ENCODE peak calls at places on chromosomes 1 and 21, in nine cellular contexts. One of them, this sample, is unnamed.

GRCh38 chr1:61976566-61976965 is 218.1 kb upstream of the L1TD1 start:
- DNase-seq in tibial nerve: no peak
- DNase-seq in GM12864: no peak
- DNase-seq in IMR-90: no peak
- DNase-seq in fibroblast of lung: no peak
- DNase-seq in breast epithelium: no peak
- DNase-seq in NB4: no peak
- DNase-seq in BE2C: no peak
- DNase-seq in MM.1S: no peak
- DNase-seq in this sample: no peak

GRCh38 chr21:17921579-17922530 is 102.7 kb upstream of the C21orf91 start:
- DNase-seq in fibroblast of lung: peak
- DNase-seq in tibial nerve: peak
- DNase-seq in MM.1S: no peak
- DNase-seq in IMR-90: peak
- DNase-seq in GM12864: no peak
- DNase-seq in NB4: no peak
- DNase-seq in breast epithelium: no peak
- DNase-seq in BE2C: peak
- DNase-seq in this sample: peak

GRCh38 chr21:34822957-34823356 is 154.2 kb downstream of the CLIC6 start:
- DNase-seq in NB4: peak
- DNase-seq in GM12864: no peak
- DNase-seq in BE2C: no peak
- DNase-seq in fibroblast of lung: no peak
- DNase-seq in MM.1S: no peak
- DNase-seq in tibial nerve: no peak
- DNase-seq in breast epithelium: no peak
- DNase-seq in IMR-90: peak
- DNase-seq in this sample: peak

GRCh38 chr1:145871994-145872411 is 13.1 kb upstream of the PIAS3 start:
- DNase-seq in IMR-90: peak
- DNase-seq in GM12864: no peak
- DNase-seq in MM.1S: peak
- DNase-seq in breast epithelium: no peak
- DNase-seq in tibial nerve: peak
- DNase-seq in NB4: peak
- DNase-seq in fibroblast of lung: peak
- DNase-seq in BE2C: no peak
- DNase-seq in this sample: peak

GRCh38 chr1:177384461-177384860 is 213.7 kb downstream of the BRINP2 start:
- DNase-seq in IMR-90: peak
- DNase-seq in fibroblast of lung: peak
- DNase-seq in breast epithelium: no peak
- DNase-seq in NB4: no peak
- DNase-seq in tibial nerve: no peak
- DNase-seq in BE2C: no peak
- DNase-seq in GM12864: no peak
- DNase-seq in MM.1S: no peak
- DNase-seq in this sample: peak

GRCh38 chr1:201810466-201811216 is 18.3 kb upstream of the IPO9 start:
- DNase-seq in MM.1S: no peak
- DNase-seq in fibroblast of lung: no peak
- DNase-seq in breast epithelium: no peak
- DNase-seq in tibial nerve: no peak
- DNase-seq in BE2C: no peak
- DNase-seq in NB4: no peak
- DNase-seq in IMR-90: no peak
- DNase-seq in GM12864: no peak
- DNase-seq in this sample: no peak

GRCh38 chr1:16158993-16159831 is 3.3 kb upstream of the EPHA2 start:
- DNase-seq in tibial nerve: no peak
- DNase-seq in fibroblast of lung: no peak
- DNase-seq in MM.1S: no peak
- DNase-seq in BE2C: no peak
- DNase-seq in NB4: no peak
- DNase-seq in GM12864: no peak
- DNase-seq in IMR-90: no peak
- DNase-seq in breast epithelium: no peak
- DNase-seq in this sample: no peak

GRCh38 chr1:203711251-203712007 is 53.6 kb upstream of the LAX1 start:
- DNase-seq in NB4: no peak
- DNase-seq in fibroblast of lung: no peak
- DNase-seq in breast epithelium: no peak
- DNase-seq in IMR-90: no peak
- DNase-seq in MM.1S: no peak
- DNase-seq in GM12864: no peak
- DNase-seq in tibial nerve: no peak
- DNase-seq in BE2C: no peak
- DNase-seq in this sample: no peak

GRCh38 chr1:18201997-18202719 is 94.6 kb downstream of the IGSF21 start:
- DNase-seq in breast epithelium: no peak
- DNase-seq in IMR-90: no peak
- DNase-seq in NB4: no peak
- DNase-seq in fibroblast of lung: no peak
- DNase-seq in GM12864: no peak
- DNase-seq in tibial nerve: no peak
- DNase-seq in MM.1S: no peak
- DNase-seq in BE2C: no peak
- DNase-seq in this sample: no peak

GRCh38 chr1:6807782-6808181 is 22.5 kb downstream of the CAMTA1 start:
- DNase-seq in MM.1S: no peak
- DNase-seq in breast epithelium: no peak
- DNase-seq in BE2C: no peak
- DNase-seq in tibial nerve: no peak
- DNase-seq in fibroblast of lung: no peak
- DNase-seq in NB4: no peak
- DNase-seq in GM12864: no peak
- DNase-seq in IMR-90: peak
- DNase-seq in this sample: no peak

GRCh38 chr1:61141288-61142044 is 59.1 kb downstream of the NFIA start:
- DNase-seq in IMR-90: peak
- DNase-seq in MM.1S: peak
- DNase-seq in GM12864: no peak
- DNase-seq in tibial nerve: no peak
- DNase-seq in breast epithelium: no peak
- DNase-seq in BE2C: no peak
- DNase-seq in NB4: peak
- DNase-seq in fibroblast of lung: peak
- DNase-seq in this sample: peak

GRCh38 chr1:79364896-79365295 is 358.4 kb upstream of the ADGRL4 start:
- DNase-seq in fibroblast of lung: no peak
- DNase-seq in IMR-90: peak
- DNase-seq in breast epithelium: no peak
- DNase-seq in GM12864: no peak
- DNase-seq in NB4: no peak
- DNase-seq in MM.1S: no peak
- DNase-seq in BE2C: no peak
- DNase-seq in tibial nerve: no peak
- DNase-seq in this sample: no peak

GRCh38 chr1:224185208-224185607 is 2.2 kb downstream of the DEGS1 start:
- DNase-seq in fibroblast of lung: no peak
- DNase-seq in tibial nerve: no peak
- DNase-seq in BE2C: no peak
- DNase-seq in MM.1S: no peak
- DNase-seq in IMR-90: no peak
- DNase-seq in breast epithelium: no peak
- DNase-seq in GM12864: no peak
- DNase-seq in NB4: no peak
- DNase-seq in this sample: no peak

GRCh38 chr1:211493865-211494653 is 2.1 kb upstream of the RD3 start:
- DNase-seq in breast epithelium: no peak
- DNase-seq in tibial nerve: no peak
- DNase-seq in NB4: no peak
- DNase-seq in MM.1S: no peak
- DNase-seq in IMR-90: no peak
- DNase-seq in GM12864: no peak
- DNase-seq in BE2C: peak
- DNase-seq in fibroblast of lung: no peak
- DNase-seq in this sample: no peak

DNA sequence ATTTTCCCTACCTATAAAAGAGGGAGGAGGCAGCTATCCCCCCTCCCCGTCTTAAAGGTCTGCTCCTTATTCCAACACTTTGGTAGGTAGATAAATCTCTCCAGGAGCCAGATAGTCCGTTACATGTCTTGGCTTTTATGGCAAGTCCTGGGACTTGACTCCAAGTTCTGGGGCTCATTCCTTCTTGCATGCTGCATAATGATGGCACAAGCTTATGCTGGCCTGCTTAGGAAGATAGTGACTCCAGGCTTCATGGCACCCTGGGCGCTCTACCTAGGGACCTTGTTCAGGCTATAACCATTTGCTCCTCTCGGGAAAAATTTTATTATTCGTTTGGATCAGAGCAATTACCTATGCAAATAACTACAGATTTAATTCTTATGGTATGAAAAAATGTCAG is 3.7 kb downstream of the SLAMF1 start:
- DNase-seq in tibial nerve: no peak
- DNase-seq in fibroblast of lung: no peak
- DNase-seq in NB4: no peak
- DNase-seq in GM12864: no peak
- DNase-seq in BE2C: no peak
- DNase-seq in breast epithelium: no peak
- DNase-seq in IMR-90: no peak
- DNase-seq in MM.1S: no peak
- DNase-seq in this sample: no peak
- H3K4me3 ChIP-seq in tibial nerve: no peak
- H3K4me3 ChIP-seq in fibroblast of lung: no peak
- H3K4me3 ChIP-seq in NB4: no peak
- H3K4me3 ChIP-seq in GM12864: peak
- H3K4me3 ChIP-seq in BE2C: no peak
- H3K4me3 ChIP-seq in breast epithelium: no peak
- H3K4me3 ChIP-seq in IMR-90: no peak
- H3K4me3 ChIP-seq in MM.1S: no peak
- H3K4me3 ChIP-seq in this sample: no peak

GRCh38 chr1:86150553-86151055 is 6.0 kb downstream of the COL24A1 start:
- DNase-seq in MM.1S: no peak
- DNase-seq in breast epithelium: no peak
- DNase-seq in NB4: no peak
- DNase-seq in fibroblast of lung: peak
- DNase-seq in tibial nerve: no peak
- DNase-seq in GM12864: no peak
- DNase-seq in IMR-90: peak
- DNase-seq in BE2C: no peak
- DNase-seq in this sample: no peak

GRCh38 chr1:86149591-86149990 is 7.0 kb downstream of the COL24A1 start:
- DNase-seq in BE2C: no peak
- DNase-seq in MM.1S: no peak
- DNase-seq in breast epithelium: no peak
- DNase-seq in IMR-90: no peak
- DNase-seq in GM12864: no peak
- DNase-seq in fibroblast of lung: no peak
- DNase-seq in NB4: no peak
- DNase-seq in tibial nerve: no peak
- DNase-seq in this sample: no peak

GRCh38 chr1:86151427-86151826 is 5.1 kb downstream of the COL24A1 start:
- DNase-seq in breast epithelium: no peak
- DNase-seq in fibroblast of lung: peak
- DNase-seq in BE2C: no peak
- DNase-seq in MM.1S: no peak
- DNase-seq in NB4: no peak
- DNase-seq in IMR-90: peak
- DNase-seq in GM12864: no peak
- DNase-seq in tibial nerve: no peak
- DNase-seq in this sample: peak

GRCh38 chr1:86146566-86146965 is 10.0 kb downstream of the COL24A1 start:
- DNase-seq in GM12864: no peak
- DNase-seq in NB4: no peak
- DNase-seq in BE2C: no peak
- DNase-seq in tibial nerve: no peak
- DNase-seq in fibroblast of lung: no peak
- DNase-seq in breast epithelium: no peak
- DNase-seq in IMR-90: no peak
- DNase-seq in MM.1S: no peak
- DNase-seq in this sample: no peak
- TF ChIP-seq CTCF in GM12864: no peak
- TF ChIP-seq CTCF in NB4: no peak
- TF ChIP-seq CTCF in BE2C: no peak
- TF ChIP-seq CTCF in tibial nerve: no peak
- TF ChIP-seq CTCF in fibroblast of lung: peak
- TF ChIP-seq CTCF in breast epithelium: no peak
- TF ChIP-seq CTCF in IMR-90: no peak
- TF ChIP-seq CTCF in MM.1S: peak
- TF ChIP-seq CTCF in this sample: no peak

DNA sequence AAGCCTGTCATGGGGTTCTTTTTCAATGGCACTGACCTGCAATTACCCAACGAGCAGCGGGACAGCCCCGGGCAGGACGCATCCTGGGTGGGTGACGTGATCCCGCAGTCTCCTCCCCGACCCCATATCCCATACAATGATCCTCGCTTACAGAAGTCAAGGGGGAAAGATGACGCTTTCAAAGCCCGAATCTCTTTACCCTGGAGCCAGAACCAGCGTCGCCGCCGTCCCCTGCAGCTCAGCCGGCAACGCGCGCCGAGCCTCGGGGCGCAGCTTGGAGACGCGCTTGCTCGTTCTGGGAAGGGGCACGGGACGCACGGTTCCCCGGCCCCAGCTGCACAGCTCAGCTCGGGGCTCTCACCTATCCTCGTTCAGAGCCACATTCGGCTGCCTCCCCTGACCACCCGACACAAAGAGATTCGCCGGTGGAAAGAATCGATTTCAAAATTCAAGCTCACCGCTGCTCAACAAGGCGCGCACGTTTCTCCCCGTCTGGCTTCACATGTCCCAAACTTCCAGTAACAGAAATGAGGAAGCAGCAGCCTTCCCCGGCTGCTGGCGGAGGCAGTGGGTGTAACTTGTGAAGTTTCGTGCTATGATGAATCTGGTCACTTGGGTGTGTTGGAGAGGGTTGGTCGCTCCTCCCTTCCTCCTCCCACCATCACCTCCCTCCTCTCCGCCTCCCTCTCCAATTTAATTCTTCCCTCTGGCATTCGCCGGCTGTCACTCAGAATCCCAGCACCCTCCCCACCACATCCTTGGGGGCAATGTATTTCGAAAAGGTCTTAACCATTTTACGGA is at the start of gene TIAM1:
- DNase-seq in breast epithelium: peak
- DNase-seq in IMR-90: peak
- DNase-seq in NB4: peak
- DNase-seq in tibial nerve: peak
- DNase-seq in MM.1S: no peak
- DNase-seq in BE2C: no peak
- DNase-seq in fibroblast of lung: peak
- DNase-seq in GM12864: no peak
- DNase-seq in this sample: peak
- H3K4me3 ChIP-seq in breast epithelium: peak
- H3K4me3 ChIP-seq in IMR-90: peak
- H3K4me3 ChIP-seq in NB4: no peak
- H3K4me3 ChIP-seq in tibial nerve: peak
- H3K4me3 ChIP-seq in MM.1S: no peak
- H3K4me3 ChIP-seq in BE2C: peak
- H3K4me3 ChIP-seq in fibroblast of lung: peak
- H3K4me3 ChIP-seq in GM12864: no peak
- H3K4me3 ChIP-seq in this sample: peak

DNA sequence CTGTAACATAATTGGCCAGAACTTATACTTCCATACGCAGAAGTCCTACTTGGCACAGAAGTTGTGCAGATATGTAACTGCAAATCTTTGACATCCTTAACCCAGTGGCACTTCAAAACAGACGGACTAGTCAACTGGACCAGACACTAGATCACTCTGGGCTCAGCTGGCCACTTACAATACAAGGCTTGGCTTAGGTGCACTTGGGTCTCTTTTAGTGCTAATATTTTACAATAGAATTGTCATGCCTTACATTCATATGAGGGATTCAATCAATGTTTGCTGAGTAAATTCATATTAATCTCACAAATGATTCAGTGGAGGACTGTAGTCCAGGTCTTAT is 20.1 kb downstream of the XKR8 start:
- DNase-seq in fibroblast of lung: no peak
- DNase-seq in NB4: no peak
- DNase-seq in breast epithelium: no peak
- DNase-seq in IMR-90: no peak
- DNase-seq in GM12864: no peak
- DNase-seq in MM.1S: no peak
- DNase-seq in tibial nerve: no peak
- DNase-seq in BE2C: no peak
- DNase-seq in this sample: no peak
- TF ChIP-seq CTCF in fibroblast of lung: no peak
- TF ChIP-seq CTCF in NB4: no peak
- TF ChIP-seq CTCF in breast epithelium: no peak
- TF ChIP-seq CTCF in IMR-90: no peak
- TF ChIP-seq CTCF in GM12864: no peak
- TF ChIP-seq CTCF in MM.1S: no peak
- TF ChIP-seq CTCF in tibial nerve: no peak
- TF ChIP-seq CTCF in BE2C: no peak
- TF ChIP-seq CTCF in this sample: no peak